ENCODE peak calls at places on chromosomes 11 and 22, in ten cellular contexts. Z, O, C, W, V, H, K, A, R and U are unnamed samples.

GRCh38 chr11:10659339-10660216 is 34.0 kb downstream of the IRAG1 start:
- DNase-seq in V (peak), K (peak), C (peak), Z (no peak), O (no peak), R (no peak), H (no peak), W (no peak), A (peak), U (peak)

GRCh38 chr11:113546757-113547507 is 71.7 kb upstream of the DRD2 start:
- DNase-seq in A (peak), W (no peak), Z (no peak), V (peak), H (no peak), O (no peak), R (no peak), K (no peak), C (peak), U (peak)

GRCh38 chr22:35637254-35637653 is 11.0 kb upstream of the APOL6 start:
- DNase-seq in O (no peak), A (no peak), R (no peak), Z (no peak), C (no peak), H (no peak), W (no peak), K (no peak), V (no peak), U (no peak)

GRCh38 chr11:2511421-2512369 is 66.9 kb downstream of the KCNQ1 start:
- DNase-seq in A (peak), C (no peak), R (no peak), V (no peak), W (no peak), K (peak), O (no peak), H (no peak), Z (peak), U (no peak)

GRCh38 chr22:44145544-44145943 is 35.2 kb upstream of the PARVG start:
- DNase-seq in A (no peak), Z (no peak), K (no peak), V (no peak), O (no peak), H (no peak), W (peak), R (no peak), C (no peak), U (no peak)

GRCh38 chr11:102204174-102204573 is 93.9 kb downstream of the YAP1 start:
- DNase-seq in W (no peak), Z (no peak), K (no peak), O (no peak), C (no peak), A (no peak), H (no peak), R (no peak), V (no peak), U (no peak)

GRCh38 chr11:9763301-9763700 is 99.4 kb downstream of the SWAP70 start:
- DNase-seq in C (no peak), O (no peak), V (no peak), Z (no peak), H (no peak), K (no peak), W (no peak), A (no peak), R (no peak), U (no peak)

GRCh38 chr11:36718481-36718880 is 120.4 kb upstream of the RAG2 start:
- DNase-seq in K (no peak), Z (no peak), C (no peak), W (peak), R (no peak), O (no peak), A (no peak), H (no peak), V (no peak), U (no peak)

GRCh38 chr22:20986365-20986764 is 4.3 kb downstream of the LZTR1 start:
- DNase-seq in C (no peak), K (no peak), H (no peak), O (no peak), R (no peak), Z (no peak), W (no peak), A (no peak), V (no peak), U (no peak)

GRCh38 chr11:12090061-12090572 is 20.3 kb upstream of the MICAL2 start:
- DNase-seq in Z (no peak), A (peak), W (no peak), V (peak), R (no peak), O (no peak), H (no peak), K (no peak), C (peak), U (peak)

GRCh38 chr11:93476796-93477195 is 66.4 kb downstream of the SMCO4 start:
- DNase-seq in O (no peak), A (no peak), C (peak), K (no peak), Z (no peak), W (peak), R (no peak), H (no peak), V (peak), U (no peak)

GRCh38 chr11:62804310-62805043 is 763 bp downstream of the NXF1 start:
- DNase-seq in Z (peak), C (peak), H (no peak), V (no peak), K (peak), R (no peak), A (peak), W (peak), O (no peak), U (peak)

GRCh38 chr11:66333220-66333877 is 2.9 kb downstream of the RIN1 start:
- DNase-seq in W (no peak), K (no peak), H (no peak), Z (no peak), R (no peak), V (no peak), C (no peak), A (no peak), O (no peak), U (no peak)

GRCh38 chr11:5046226-5046625 is at the start of gene OR52J3:
- DNase-seq in C (no peak), W (no peak), H (no peak), O (no peak), R (no peak), K (no peak), A (no peak), Z (no peak), V (no peak), U (no peak)

GRCh38 chr22:21634844-21635243 is 2.3 kb downstream of the CCDC116 start:
- DNase-seq in K (no peak), A (no peak), V (no peak), R (no peak), C (no peak), O (no peak), Z (no peak), W (no peak), H (no peak), U (no peak)

GRCh38 chr11:7672960-7673723 is at the start of gene CYB5R2:
- DNase-seq in V (peak), R (peak), A (peak), O (no peak), H (no peak), Z (no peak), C (peak), K (peak), W (no peak), U (no peak)

GRCh38 chr11:88384004-88384677 is 46.6 kb upstream of the CTSC start:
- DNase-seq in H (no peak), O (no peak), V (peak), A (no peak), K (peak), C (peak), R (no peak), W (no peak), Z (no peak), U (no peak)

GRCh38 chr22:25406510-25407210 is 157.8 kb upstream of the GRK3 start:
- DNase-seq in Z (no peak), C (no peak), A (no peak), K (no peak), V (no peak), H (no peak), O (no peak), R (no peak), W (no peak), U (no peak)

GRCh38 chr11:120937501-120937900 is 86.4 kb upstream of the TBCEL start:
- DNase-seq in K (no peak), Z (no peak), O (no peak), W (no peak), H (no peak), A (no peak), R (no peak), C (no peak), V (no peak), U (no peak)

GRCh38 chr11:5288912-5289525 is 12.7 kb downstream of the OR51B4 start:
- DNase-seq in O (no peak), R (no peak), V (no peak), K (no peak), C (no peak), A (no peak), H (no peak), W (no peak), Z (no peak), U (no peak)

GRCh38 chr11:76380977-76381719 is at the start of the genes GVQW3 and THAP12:
- DNase-seq in K (peak), C (peak), Z (peak), H (peak), R (peak), A (peak), O (peak), V (peak), W (peak), U (peak)

GRCh38 chr11:73386568-73386967 is 10.4 kb downstream of the RELT start:
- DNase-seq in A (no peak), R (no peak), W (no peak), K (no peak), C (no peak), V (no peak), Z (no peak), O (no peak), H (no peak), U (no peak)

GRCh38 chr11:65424200-65425104 is 1.9 kb downstream of the NEAT1 start:
- DNase-seq in O (peak), H (no peak), R (no peak), W (peak), A (peak), K (peak), V (no peak), C (peak), Z (peak), U (peak)